ENCODE peak calls at places on chromosomes 12 and 14, in four cellular contexts. Z is SK-N-SH, X is H1, F is K562. A is an unnamed sample.

GRCh38 chr12:54683388-54683787 is 35.2 kb upstream of the DCD start:
- DNase-seq in Z (no peak), X (peak), F (no peak), A (no peak)

GRCh38 chr12:2402180-2402579 is 349.4 kb downstream of the CACNA1C start:
- DNase-seq in X (no peak), Z (peak), F (no peak), A (no peak)

GRCh38 chr14:93957751-93958566 is 18.4 kb downstream of the ASB2 start:
- DNase-seq in Z (no peak), F (no peak), X (no peak), A (no peak)

GRCh38 chr12:69894800-69895199 is 69.8 kb downstream of the MYRFL start:
- DNase-seq in F (no peak), Z (no peak), X (no peak), A (no peak)

GRCh38 chr14:77409131-77409533 is 14.2 kb downstream of the NOXRED1 start:
- DNase-seq in X (no peak), F (no peak), Z (no peak), A (no peak)

GRCh38 chr14:20811994-20812393 is 9.3 kb upstream of the RNASE1 start:
- DNase-seq in Z (no peak), X (no peak), F (no peak), A (no peak)

GRCh38 chr14:68020999-68021663 is 201.6 kb downstream of the RAD51B start:
- DNase-seq in Z (no peak), X (no peak), F (no peak), A (no peak)

GRCh38 chr12:42447371-42447786 is 121.4 kb downstream of the PPHLN1 start:
- DNase-seq in X (no peak), F (no peak), Z (peak), A (no peak)

GRCh38 chr14:67068246-67068645 is 121.0 kb upstream of the GARIN2 start:
- DNase-seq in X (no peak), F (no peak), Z (no peak), A (no peak)

GRCh38 chr12:53842686-53843085 is 90.9 kb upstream of the CISTR start:
- DNase-seq in X (no peak), F (no peak), Z (no peak), A (no peak)

GRCh38 chr12:124040286-124040685 is 67.3 kb downstream of the ZNF664 start:
- DNase-seq in F (no peak), Z (no peak), X (no peak), A (no peak)

GRCh38 chr12:31035944-31036665 is 37.6 kb upstream of the DDX11 start:
- DNase-seq in X (no peak), F (no peak), Z (no peak), A (no peak)

GRCh38 chr12:64737539-64737938 is 21.7 kb downstream of the GNS start:
- DNase-seq in X (no peak), F (no peak), Z (no peak), A (no peak)

GRCh38 chr12:13713746-13714400 is 267.5 kb downstream of the GRIN2B start:
- DNase-seq in F (no peak), Z (no peak), X (no peak), A (no peak)

GRCh38 chr14:75422169-75422568 is 5.7 kb upstream of the JDP2 start:
- DNase-seq in X (no peak), Z (no peak), F (no peak), A (no peak)

GRCh38 chr12:117036547-117036946 is 62.7 kb downstream of the TESC start:
- DNase-seq in F (no peak), X (no peak), Z (no peak), A (no peak)

GRCh38 chr14:68945585-68946289 is 33.4 kb downstream of the ACTN1 start:
- DNase-seq in F (peak), X (no peak), Z (no peak), A (no peak)

GRCh38 chr12:52382854-52383253 is 2.6 kb downstream of the KRT84 start:
- DNase-seq in X (no peak), Z (no peak), F (no peak), A (no peak)

GRCh38 chr14:80446356-80446755 is 235.1 kb upstream of the DIO2 start:
- DNase-seq in F (no peak), X (no peak), Z (no peak), A (no peak)

GRCh38 chr14:80714489-80714888 is 227.0 kb downstream of the CEP128 start:
- DNase-seq in X (no peak), F (no peak), Z (no peak), A (no peak)

GRCh38 chr12:129212221-129212630 is 358.9 kb downstream of the GLT1D1 start:
- DNase-seq in X (no peak), Z (no peak), F (no peak), A (no peak)

GRCh38 chr14:28776482-28777266 is 10.1 kb downstream of the FOXG1 start:
- DNase-seq in Z (no peak), F (no peak), X (no peak), A (no peak)

GRCh38 chr12:20374775-20375174 is 6.4 kb downstream of the PDE3A start:
- DNase-seq in Z (no peak), F (no peak), X (no peak), A (no peak)

DNA sequence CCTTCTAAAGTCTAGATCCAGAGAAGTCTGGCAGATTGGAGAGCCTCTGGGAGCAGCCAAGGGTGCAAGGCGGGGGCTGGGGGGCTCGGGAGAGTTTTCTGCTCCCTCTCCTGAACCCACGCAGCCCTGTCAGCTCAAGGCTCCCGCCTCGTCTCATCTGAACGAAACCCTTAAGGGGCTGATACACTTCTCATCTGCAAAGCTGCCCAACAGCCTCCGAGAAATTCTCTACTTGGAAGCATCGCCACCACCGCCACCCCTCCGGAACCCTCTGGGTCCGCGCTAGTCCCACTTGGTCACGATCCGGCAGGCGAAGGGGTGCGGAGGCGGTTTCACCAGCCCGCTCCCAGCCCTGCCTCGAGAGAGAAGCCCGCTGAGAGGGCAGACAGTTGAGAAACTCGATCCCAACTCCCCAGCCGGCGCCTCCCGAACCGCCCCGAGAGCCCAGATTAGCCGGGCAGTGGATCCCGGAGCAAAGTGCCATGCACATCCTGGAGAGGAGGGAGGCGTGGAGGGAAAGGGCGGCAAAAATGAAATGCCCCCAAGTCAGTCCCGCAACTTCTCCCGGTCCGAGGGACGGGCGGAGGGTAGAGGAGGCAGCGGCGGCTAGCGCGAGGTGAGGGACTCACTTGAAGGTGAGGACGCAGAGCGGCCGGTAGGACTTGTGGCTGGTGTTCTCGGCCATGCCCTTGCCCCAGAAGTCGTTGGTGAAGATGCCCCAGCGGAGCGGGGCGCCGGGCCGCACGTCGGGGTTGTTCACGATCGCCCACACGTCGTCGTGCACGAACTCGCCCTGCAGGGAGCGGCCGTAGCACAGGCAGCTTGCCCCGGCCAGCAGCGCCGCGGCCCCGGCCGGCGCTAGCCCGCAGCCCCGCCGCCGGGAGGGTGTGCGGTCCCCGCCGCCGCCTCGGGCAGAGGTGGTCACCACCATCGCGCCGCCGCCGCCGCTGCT is 645 bp downstream of the TMTC1 start:
- DNase-seq in Z (peak), F (no peak), X (no peak), A (no peak)
- TF ChIP-seq TAF1 in Z (no peak), F (no peak), X (peak), A (no peak)

DNA sequence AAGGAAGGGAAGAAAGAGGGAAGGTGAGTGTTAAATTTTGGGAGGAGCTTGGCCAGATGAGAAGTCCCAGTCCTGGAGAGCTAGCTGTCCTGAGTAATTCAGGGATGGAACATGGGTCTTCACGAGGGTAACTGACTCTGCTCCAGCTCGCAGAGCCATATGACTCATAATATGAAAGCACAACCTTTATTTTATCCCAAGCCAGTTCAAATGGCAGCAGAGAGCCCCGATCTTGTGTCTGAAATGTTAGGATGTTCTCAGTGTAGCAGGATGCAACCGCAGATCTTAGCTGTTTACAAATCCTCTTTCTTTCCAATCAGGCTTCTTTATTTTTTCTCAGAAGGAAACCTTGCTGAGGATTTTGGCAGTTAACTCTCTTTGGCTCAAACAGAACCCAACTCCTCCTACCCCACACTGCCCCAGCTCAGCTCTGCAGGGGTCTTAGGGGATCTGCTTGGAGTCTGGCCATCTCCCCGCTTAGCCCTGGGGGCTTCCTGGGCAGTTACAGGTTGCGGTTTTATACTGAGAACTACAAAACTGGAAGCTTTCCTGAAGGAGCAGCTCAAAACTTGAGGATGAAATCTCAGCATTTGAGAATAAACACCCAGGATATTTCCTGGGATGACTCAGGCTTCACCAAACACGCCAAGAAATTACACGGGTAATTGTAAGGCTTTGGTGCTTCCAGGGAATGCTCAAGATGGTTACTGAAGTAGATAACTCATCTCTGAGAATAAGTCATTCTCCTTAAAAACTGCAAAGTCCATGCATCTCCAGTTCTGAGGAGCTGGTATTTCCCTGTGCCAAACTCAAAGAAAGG is 92.5 kb downstream of the VCPKMT start:
- DNase-seq in F (no peak), X (no peak), Z (no peak), A (no peak)
- TF ChIP-seq POLR2AphosphoS5 in F (no peak), X (no peak), Z (peak), A (no peak)

GRCh38 chr12:106323537-106323936 is 21.0 kb downstream of the TCP11L2 start:
- DNase-seq in Z (no peak), F (no peak), X (no peak), A (no peak)

GRCh38 chr12:106317406-106318082 is 15.0 kb downstream of the TCP11L2 start:
- DNase-seq in Z (no peak), X (no peak), F (no peak), A (no peak)

GRCh38 chr12:106315523-106315922 is 13.0 kb downstream of the TCP11L2 start:
- DNase-seq in Z (no peak), X (no peak), F (no peak), A (no peak)

DNA sequence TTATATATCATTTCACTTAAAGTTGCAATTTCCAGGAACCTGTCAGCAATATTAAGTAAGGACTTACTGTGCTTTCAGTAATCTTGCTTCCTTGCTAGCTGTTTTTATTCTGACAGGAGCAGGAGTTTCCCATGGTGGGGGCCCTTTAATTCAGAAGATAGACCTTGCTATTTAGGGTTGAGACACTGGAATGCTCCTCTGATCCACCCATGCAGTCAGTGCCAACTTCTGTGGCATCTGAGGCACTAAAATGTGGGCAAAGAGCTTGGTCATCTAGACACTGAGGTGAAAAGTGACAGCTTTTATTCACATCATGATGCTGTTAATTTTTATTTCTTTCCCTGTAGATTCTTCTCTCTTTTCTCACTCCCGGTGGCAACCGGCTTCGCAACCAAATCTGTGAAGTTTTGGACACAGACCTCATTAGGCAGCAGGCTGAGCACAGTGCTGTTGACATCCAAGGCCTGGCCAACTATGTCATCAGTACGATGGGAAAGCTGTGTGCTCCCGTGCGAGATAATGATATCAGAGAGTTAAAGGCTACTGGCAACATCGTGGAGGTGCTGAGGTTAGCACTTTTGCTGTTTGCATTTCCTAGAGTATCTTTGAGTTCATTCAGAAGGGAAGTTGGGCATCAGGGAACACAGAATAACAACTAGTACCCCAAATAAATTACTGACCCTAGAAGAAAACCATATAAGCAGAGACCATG is 18.8 kb downstream of the TCP11L2 start:
- DNase-seq in F (no peak), X (no peak), Z (no peak), A (no peak)
- TF ChIP-seq TAF1 in F (no peak), X (no peak), Z (no peak), A (no peak)

GRCh38 chr12:131530427-131530826 is 180.5 kb upstream of the SFSWAP start:
- DNase-seq in Z (no peak), F (no peak), X (no peak), A (no peak)
- TF ChIP-seq POLR2AphosphoS5 in Z (no peak), F (no peak), X (no peak), A (no peak)